ENCODE peak calls at places on chromosome 22, in four cellular contexts. L is astrocyte, J is lower leg skin, Y is M059J. Z is an unnamed sample.
A peak's percentile ranks its signal among the peaks of the same experiment; 100 is the strongest.

GRCh38 chr22:30675436-30675835 is 7.8 kb upstream of the DUSP18 start:
- DNase-seq in Y (no peak), J (no peak), L (no peak), Z (no peak)

GRCh38 chr22:24190566-24191208 is 9.4 kb downstream of the SUSD2 start:
- DNase-seq in Y (no peak), L (no peak), J (no peak), Z (no peak)

GRCh38 chr22:47204002-47204979 is 441.8 kb downstream of the TBC1D22A start:
- DNase-seq in L (no peak), Y (no peak), J (no peak), Z (no peak)

GRCh38 chr22:19691721-19692341 is 22.5 kb upstream of the SEPTIN5 start:
- DNase-seq in J (no peak), L (peak; percentile 67), Y (peak; percentile 71), Z (peak; percentile 51)

GRCh38 chr22:43643362-43643761 is 168.7 kb downstream of the EFCAB6 start:
- DNase-seq in L (no peak), Y (no peak), J (no peak), Z (no peak)

GRCh38 chr22:49712195-49712791 is 115.4 kb downstream of the BRD1 start:
- DNase-seq in J (no peak), Y (no peak), L (no peak), Z (peak; percentile 7)

GRCh38 chr22:44669725-44670027 is 32.3 kb upstream of the PRR5 start:
- DNase-seq in J (no peak), Y (no peak), L (no peak), Z (no peak)

GRCh38 chr22:49753276-49753884 is 74.3 kb downstream of the BRD1 start:
- DNase-seq in J (no peak), Y (no peak), L (no peak), Z (no peak)

GRCh38 chr22:44172370-44173108 is 8.2 kb upstream of the PARVG start:
- DNase-seq in Y (no peak), J (peak; percentile 60), L (no peak), Z (no peak)

GRCh38 chr22:17785185-17786184 is 11.2 kb upstream of the BID start:
- DNase-seq in L (no peak), J (no peak), Y (no peak), Z (peak; percentile 22)

GRCh38 chr22:19990188-19990587 is 26.4 kb downstream of the ARVCF start:
- DNase-seq in J (no peak), Y (no peak), L (no peak), Z (no peak)

GRCh38 chr22:40451230-40451629 is 80.8 kb downstream of the SGSM3 start:
- DNase-seq in L (no peak), Y (no peak), J (no peak), Z (no peak)

GRCh38 chr22:39253427-39254070 is 8.8 kb upstream of the PDGFB start:
- DNase-seq in L (peak; percentile 81), J (no peak), Y (peak; percentile 92), Z (peak; percentile 88)

GRCh38 chr22:32396746-32397145 is 15.3 kb downstream of the RTCB start:
- DNase-seq in J (peak; percentile 49), Y (no peak), L (no peak), Z (no peak)

GRCh38 chr22:22693531-22693884 is 49.1 kb downstream of the GGTLC2 start:
- DNase-seq in L (no peak), Y (no peak), J (no peak), Z (no peak)

GRCh38 chr22:30079952-30080533 is at the start of gene HORMAD2:
- DNase-seq in Y (peak; percentile 58), J (no peak), L (peak; percentile 61), Z (peak; percentile 43)

GRCh38 chr22:48632641-48633246 is 1194.9 kb downstream of the BRD1 start:
- DNase-seq in J (no peak), L (no peak), Y (no peak), Z (no peak)

GRCh38 chr22:50267591-50268390 is 2.4 kb downstream of the MAPK11 start:
- DNase-seq in L (no peak), Y (no peak), J (peak; percentile 43), Z (peak; percentile 51)

GRCh38 chr22:22465782-22466181 is 42.8 kb downstream of the ZNF280B start:
- DNase-seq in Y (no peak), L (no peak), J (no peak), Z (no peak)

GRCh38 chr22:39522567-39523300 is 2.4 kb downstream of the ATF4 start:
- DNase-seq in Y (peak; percentile 57), L (peak; percentile 49), J (no peak), Z (peak; percentile 71)

GRCh38 chr22:44893731-44894080 is 116.1 kb downstream of the PHF21B start:
- DNase-seq in L (no peak), Y (no peak), J (no peak), Z (no peak)

GRCh38 chr22:46614070-46614931 is 5.9 kb upstream of the GRAMD4 start:
- DNase-seq in L (no peak), Y (no peak), J (no peak), Z (no peak)

GRCh38 chr22:35783943-35784614 is 66.4 kb downstream of the APOL5 start:
- DNase-seq in Y (peak; percentile 91), J (no peak), L (peak; percentile 79), Z (peak; percentile 84)

GRCh38 chr22:47030881-47031627 is 268.6 kb downstream of the TBC1D22A start:
- DNase-seq in J (peak; percentile 60), L (no peak), Y (no peak), Z (no peak)

GRCh38 chr22:35977136-35977535 is 51.5 kb downstream of the RBFOX2 start:
- DNase-seq in Y (no peak), J (no peak), L (peak; percentile 87), Z (no peak)

GRCh38 chr22:35430897-35431322 is 31.0 kb downstream of the MCM5 start:
- DNase-seq in J (peak; percentile 77), L (peak; percentile 85), Y (peak; percentile 85), Z (peak; percentile 89)

GRCh38 chr22:23895599-23896144 is 1.5 kb downstream of the MIF start:
- DNase-seq in L (no peak), Y (no peak), J (no peak), Z (no peak)

GRCh38 chr22:32475428-32476010 is 908 bp downstream of the FBXO7 start:
- DNase-seq in L (no peak), J (peak; percentile 25), Y (no peak), Z (peak; percentile 65)

GRCh38 chr22:46002757-46003270 is 25.9 kb upstream of the WNT7B start:
- DNase-seq in Y (peak; percentile 94), J (no peak), L (peak; percentile 61), Z (peak; percentile 26)

GRCh38 chr22:40603088-40603605 is 33.4 kb downstream of the MRTFA start:
- DNase-seq in L (peak; percentile 84), Y (peak; percentile 73), J (no peak), Z (peak; percentile 64)

GRCh38 chr22:39454385-39454871 is 2.4 kb upstream of the MGAT3 start:
- DNase-seq in J (no peak), Y (no peak), L (no peak), Z (peak; percentile 45)

GRCh38 chr22:19844423-19845368 is 10.0 kb downstream of the GNB1L start:
- DNase-seq in Y (peak; percentile 83), L (peak; percentile 31), J (peak; percentile 60), Z (no peak)

GRCh38 chr22:31077681-31078080 is 3.4 kb upstream of the SMTN start:
- DNase-seq in J (no peak), L (no peak), Y (no peak), Z (no peak)

Z was measured in fibroblast of lung.